ENCODE peak calls at places on chromosome 4, in seven cellular contexts. T is hepatocyte, B is heart left ventricle, G is A549, P is fibroblast of villous mesenchyme, V is colonic mucosa, I is endothelial cell. Y is an unnamed sample.

GRCh38 chr4:178577933-178578332 is 1135.7 kb upstream of the AGA start:
- DNase-seq in G (no peak), I (no peak), P (no peak), B (no peak), V (no peak), T (no peak), Y (no peak)

GRCh38 chr4:180148737-180149136 is 2094.5 kb upstream of the TENM3 start:
- DNase-seq in G (no peak), T (no peak), B (no peak), I (no peak), V (no peak), P (no peak), Y (no peak)

GRCh38 chr4:82614868-82615449 is 53.2 kb upstream of the TMEM150C start:
- DNase-seq in I (no peak), P (no peak), G (no peak), T (no peak), V (no peak), B (no peak), Y (no peak)

GRCh38 chr4:60865238-60865637 is 334.9 kb upstream of the ADGRL3 start:
- DNase-seq in P (no peak), G (no peak), B (no peak), T (no peak), V (no peak), I (peak; percentile 15), Y (no peak)

GRCh38 chr4:113209652-113210320 is 160.3 kb downstream of the ANK2 start:
- DNase-seq in G (no peak), V (no peak), B (no peak), T (no peak), I (no peak), P (no peak), Y (no peak)

GRCh38 chr4:113080050-113080449 is 30.6 kb downstream of the ANK2 start:
- DNase-seq in I (no peak), B (no peak), V (no peak), T (peak; percentile 54), P (no peak), G (peak; percentile 65), Y (no peak)

GRCh38 chr4:56424176-56424575 is 11.2 kb downstream of the PPAT start:
- DNase-seq in G (no peak), T (no peak), V (no peak), I (no peak), P (no peak), B (no peak), Y (no peak)

GRCh38 chr4:47531241-47531953 is 46.3 kb downstream of the ATP10D start:
- DNase-seq in B (peak; percentile 35), G (peak; percentile 24), V (peak; percentile 34), P (peak; percentile 75), T (peak; percentile 8), I (no peak), Y (peak; percentile 30)

GRCh38 chr4:150133605-150134004 is 55.4 kb downstream of the DCLK2 start:
- DNase-seq in I (no peak), T (no peak), V (no peak), B (no peak), P (no peak), G (no peak), Y (no peak)

GRCh38 chr4:93828830-93829530 is 427 bp downstream of the ATOH1 start:
- DNase-seq in I (peak; percentile 22), B (no peak), T (peak; percentile 30), G (no peak), P (no peak), V (peak; percentile 53), Y (peak; percentile 37)

GRCh38 chr4:153245775-153246174 is 41.5 kb downstream of the TRIM2 start:
- DNase-seq in T (no peak), I (no peak), B (no peak), V (peak; percentile 62), P (no peak), G (no peak), Y (no peak)

GRCh38 chr4:183468210-183469095 is 24.0 kb downstream of the CDKN2AIP start:
- DNase-seq in B (no peak), G (peak; percentile 46), T (peak; percentile 23), P (peak; percentile 45), I (no peak), V (no peak), Y (no peak)

GRCh38 chr4:1577818-1578217 is 106.3 kb downstream of the FAM53A start:
- DNase-seq in T (no peak), P (no peak), V (no peak), G (no peak), B (peak; percentile 19), I (no peak), Y (no peak)

GRCh38 chr4:62133498-62133897 is 933.4 kb downstream of the ADGRL3 start:
- DNase-seq in T (no peak), G (no peak), V (no peak), B (peak; percentile 28), P (no peak), I (no peak), Y (no peak)

GRCh38 chr4:176387571-176387970 is 67.8 kb downstream of the SPCS3 start:
- DNase-seq in B (no peak), I (no peak), G (no peak), P (peak; percentile 26), V (no peak), T (no peak), Y (no peak)

DNA sequence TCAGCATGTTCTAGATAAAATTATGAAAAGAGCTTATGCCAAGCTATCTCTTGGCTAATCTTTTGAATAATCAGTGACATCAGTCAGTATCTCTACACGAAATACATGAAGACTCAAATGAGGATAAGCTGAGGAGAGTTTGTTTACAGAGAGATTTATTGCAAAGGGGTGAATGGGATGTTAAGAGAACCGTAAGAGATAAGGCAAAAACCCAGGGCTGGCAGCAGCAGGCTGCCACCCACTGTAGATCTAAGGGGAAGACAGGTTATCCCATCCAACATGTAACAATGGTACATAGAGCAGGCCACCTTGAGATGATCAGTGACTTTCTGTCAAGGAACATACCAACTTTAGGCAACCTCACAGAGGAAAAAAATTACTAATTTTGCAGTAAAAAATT is 432.1 kb upstream of the NR3C2 start:
- DNase-seq in V (no peak), P (no peak), B (no peak), I (no peak), G (no peak), T (peak; percentile 28), Y (no peak)
- TF ChIP-seq CTCF in V (no peak), P (no peak), B (peak; percentile 8), I (no peak), G (no peak), T (peak; percentile 22), Y (no peak)

GRCh38 chr4:7232061-7232616 is 39.8 kb downstream of the SORCS2 start:
- DNase-seq in P (no peak), V (no peak), B (no peak), I (no peak), G (no peak), T (no peak), Y (no peak)

GRCh38 chr4:7233601-7234000 is 41.3 kb downstream of the SORCS2 start:
- DNase-seq in P (no peak), T (no peak), G (no peak), V (no peak), I (no peak), B (peak; percentile 2), Y (no peak)

GRCh38 chr4:7235030-7235380 is 42.7 kb downstream of the SORCS2 start:
- DNase-seq in P (no peak), B (peak; percentile 5), V (no peak), G (no peak), I (no peak), T (no peak), Y (no peak)

GRCh38 chr4:7234355-7235029 is 42.2 kb downstream of the SORCS2 start:
- DNase-seq in G (no peak), V (no peak), B (peak; percentile 22), I (no peak), P (no peak), T (no peak), Y (no peak)

DNA sequence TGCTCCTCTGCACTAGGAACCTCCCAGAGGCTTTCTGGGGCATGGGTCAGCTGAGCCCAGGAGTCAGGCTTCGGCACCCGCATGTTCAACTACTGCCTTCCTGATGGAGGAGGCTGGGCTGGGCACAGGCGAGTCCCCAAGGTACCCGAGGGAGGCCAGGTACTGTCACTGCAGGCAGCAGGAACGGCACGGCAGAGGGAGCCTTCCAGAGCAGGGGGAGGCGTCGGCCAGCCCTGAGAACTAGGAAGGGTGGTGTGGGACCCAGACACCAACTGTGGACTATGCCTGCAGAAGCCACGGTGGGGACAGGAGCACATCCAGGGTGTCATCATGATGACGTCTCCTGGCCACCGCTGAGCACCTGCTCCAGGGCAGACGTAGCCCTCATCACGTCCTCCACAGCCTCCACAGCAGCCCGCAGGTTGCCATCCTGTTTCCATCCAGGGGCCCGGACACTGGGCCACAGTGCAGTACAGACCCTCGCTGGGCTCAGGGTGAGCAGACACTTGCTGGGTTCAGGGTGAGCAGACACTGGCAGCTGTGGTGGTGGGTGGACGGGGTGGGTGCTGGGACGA is 40.8 kb downstream of the SORCS2 start:
- DNase-seq in T (no peak), P (no peak), V (no peak), I (no peak), B (no peak), G (no peak), Y (no peak)
- TF ChIP-seq CTCF in T (no peak), P (no peak), V (no peak), I (no peak), B (no peak), G (no peak), Y (no peak)

DNA sequence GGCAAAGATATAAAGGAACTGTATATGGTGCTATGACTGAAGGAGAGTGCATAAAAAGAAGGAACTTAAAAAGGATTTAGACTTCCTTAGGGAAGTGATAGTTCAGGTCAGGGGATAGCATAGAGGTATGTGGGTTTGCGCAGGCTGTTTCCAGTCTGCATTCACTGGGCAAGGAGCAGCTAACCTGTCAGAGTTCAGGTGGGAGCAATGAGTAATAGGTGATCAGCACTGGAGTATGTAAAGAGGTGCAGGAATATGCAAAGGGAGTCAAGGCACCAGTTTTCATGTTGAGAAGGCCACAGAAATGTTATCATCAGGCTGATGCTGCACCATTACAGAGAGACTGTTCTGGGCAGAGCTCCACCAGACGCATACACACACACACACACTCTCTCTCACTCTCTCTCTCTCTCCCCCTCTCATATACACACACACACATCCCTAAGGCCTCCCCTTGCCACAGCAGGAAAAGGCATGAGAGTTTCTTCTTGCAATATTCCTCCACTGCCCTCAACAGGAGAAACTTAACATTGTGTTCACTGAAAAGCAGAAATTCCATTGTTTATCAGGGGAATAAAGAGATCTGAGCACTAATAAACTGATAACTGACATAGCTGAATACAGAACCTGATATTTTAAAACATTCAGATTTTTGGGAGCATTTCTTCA is 256.4 kb upstream of the GRID2 start:
- DNase-seq in G (peak; percentile 0), B (no peak), I (no peak), P (peak; percentile 0), V (no peak), T (peak; percentile 64), Y (no peak)
- TF ChIP-seq CTCF in G (no peak), B (peak; percentile 1), I (no peak), P (no peak), V (peak; percentile 14), T (peak; percentile 66), Y (no peak)

DNA sequence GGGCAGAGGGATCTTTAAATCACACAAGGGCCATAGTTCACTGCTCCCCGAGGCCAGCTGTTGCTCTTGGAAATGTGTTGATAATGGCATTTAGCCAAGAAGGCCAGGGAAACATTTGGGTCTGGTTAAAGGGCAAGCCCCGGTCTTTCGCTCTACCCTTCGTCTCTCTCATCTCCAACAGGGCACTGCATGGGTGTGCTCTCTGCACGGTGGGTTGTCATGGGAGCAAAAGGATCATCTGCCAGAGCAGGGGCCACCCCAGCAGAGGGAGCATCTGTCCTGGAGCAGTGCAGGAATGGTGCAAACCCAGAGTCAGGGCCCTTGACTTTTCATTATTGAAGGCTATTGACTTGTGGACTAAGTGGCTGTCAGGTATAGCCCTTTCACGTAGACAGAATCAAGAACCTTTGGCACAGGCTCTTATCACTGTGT is 22.7 kb upstream of the PGRMC2 start:
- DNase-seq in G (peak; percentile 46), T (peak; percentile 34), I (no peak), V (peak; percentile 75), P (peak; percentile 82), B (peak; percentile 27), Y (no peak)
- TF ChIP-seq CTCF in G (peak; percentile 17), T (peak; percentile 19), I (no peak), V (no peak), P (peak; percentile 56), B (peak; percentile 51), Y (no peak)